ENCODE peak calls at places on chromosomes 6 and 20, in four cellular contexts. One of them, this sample, is unnamed.

GRCh38 chr6:143822584-143823024 is 20.5 kb upstream of the LTV1 start:
- DNase-seq in lung: no peak
- DNase-seq in NCI-H748 treated with DMSO at 0.1 percent for 48 hours: no peak
- DNase-seq in stimulated activated CD8-positive, alpha-beta memory T cell treated with anti-CD3 and anti-CD28 coated beads, Interleukin-15, amount 100 ng/mL, for 24 hours: no peak
- DNase-seq in this sample: no peak

GRCh38 chr20:11436113-11436890 is 481.4 kb upstream of the BTBD3 start:
- DNase-seq in lung: no peak
- DNase-seq in stimulated activated CD8-positive, alpha-beta memory T cell treated with anti-CD3 and anti-CD28 coated beads, Interleukin-15, amount 100 ng/mL, for 24 hours: no peak
- DNase-seq in NCI-H748 treated with DMSO at 0.1 percent for 48 hours: no peak
- DNase-seq in this sample: no peak

GRCh38 chr20:58555078-58555765 is 40.0 kb upstream of the APCDD1L start:
- DNase-seq in NCI-H748 treated with DMSO at 0.1 percent for 48 hours: no peak
- DNase-seq in lung: no peak
- DNase-seq in stimulated activated CD8-positive, alpha-beta memory T cell treated with anti-CD3 and anti-CD28 coated beads, Interleukin-15, amount 100 ng/mL, for 24 hours: no peak
- DNase-seq in this sample: no peak

GRCh38 chr20:13102689-13103088 is 93.9 kb downstream of the SPTLC3 start:
- DNase-seq in stimulated activated CD8-positive, alpha-beta memory T cell treated with anti-CD3 and anti-CD28 coated beads, Interleukin-15, amount 100 ng/mL, for 24 hours: no peak
- DNase-seq in NCI-H748 treated with DMSO at 0.1 percent for 48 hours: no peak
- DNase-seq in lung: no peak
- DNase-seq in this sample: no peak

GRCh38 chr20:43798591-43799149 is 71.9 kb upstream of the GTSF1L start:
- DNase-seq in lung: no peak
- DNase-seq in stimulated activated CD8-positive, alpha-beta memory T cell treated with anti-CD3 and anti-CD28 coated beads, Interleukin-15, amount 100 ng/mL, for 24 hours: no peak
- DNase-seq in NCI-H748 treated with DMSO at 0.1 percent for 48 hours: no peak
- DNase-seq in this sample: no peak

GRCh38 chr6:42929928-42930360 is 664 bp downstream of the CNPY3 start:
- DNase-seq in NCI-H748 treated with DMSO at 0.1 percent for 48 hours: peak
- DNase-seq in lung: peak
- DNase-seq in stimulated activated CD8-positive, alpha-beta memory T cell treated with anti-CD3 and anti-CD28 coated beads, Interleukin-15, amount 100 ng/mL, for 24 hours: no peak
- DNase-seq in this sample: no peak

GRCh38 chr6:15132854-15133670 is 112.8 kb upstream of the JARID2 start:
- DNase-seq in NCI-H748 treated with DMSO at 0.1 percent for 48 hours: no peak
- DNase-seq in lung: peak
- DNase-seq in stimulated activated CD8-positive, alpha-beta memory T cell treated with anti-CD3 and anti-CD28 coated beads, Interleukin-15, amount 100 ng/mL, for 24 hours: no peak
- DNase-seq in this sample: no peak

GRCh38 chr6:113630365-113630737 is 226.8 kb upstream of the MARCKS start:
- DNase-seq in stimulated activated CD8-positive, alpha-beta memory T cell treated with anti-CD3 and anti-CD28 coated beads, Interleukin-15, amount 100 ng/mL, for 24 hours: no peak
- DNase-seq in NCI-H748 treated with DMSO at 0.1 percent for 48 hours: no peak
- DNase-seq in lung: no peak
- DNase-seq in this sample: no peak

GRCh38 chr6:158531566-158531965 is 28.3 kb upstream of the TMEM181 start:
- DNase-seq in stimulated activated CD8-positive, alpha-beta memory T cell treated with anti-CD3 and anti-CD28 coated beads, Interleukin-15, amount 100 ng/mL, for 24 hours: no peak
- DNase-seq in lung: no peak
- DNase-seq in NCI-H748 treated with DMSO at 0.1 percent for 48 hours: no peak
- DNase-seq in this sample: no peak

GRCh38 chr6:90025418-90026089 is 131.3 kb downstream of the GJA10 start:
- DNase-seq in lung: no peak
- DNase-seq in stimulated activated CD8-positive, alpha-beta memory T cell treated with anti-CD3 and anti-CD28 coated beads, Interleukin-15, amount 100 ng/mL, for 24 hours: no peak
- DNase-seq in NCI-H748 treated with DMSO at 0.1 percent for 48 hours: no peak
- DNase-seq in this sample: no peak

GRCh38 chr6:110645685-110646418 is 169.4 kb downstream of the CDK19 start:
- DNase-seq in stimulated activated CD8-positive, alpha-beta memory T cell treated with anti-CD3 and anti-CD28 coated beads, Interleukin-15, amount 100 ng/mL, for 24 hours: no peak
- DNase-seq in NCI-H748 treated with DMSO at 0.1 percent for 48 hours: no peak
- DNase-seq in lung: no peak
- DNase-seq in this sample: no peak

GRCh38 chr6:54747955-54748354 is 98.6 kb upstream of the FAM83B start:
- DNase-seq in NCI-H748 treated with DMSO at 0.1 percent for 48 hours: no peak
- DNase-seq in lung: no peak
- DNase-seq in stimulated activated CD8-positive, alpha-beta memory T cell treated with anti-CD3 and anti-CD28 coated beads, Interleukin-15, amount 100 ng/mL, for 24 hours: no peak
- DNase-seq in this sample: no peak

GRCh38 chr6:169566319-169566718 is 135.5 kb downstream of the WDR27 start:
- DNase-seq in stimulated activated CD8-positive, alpha-beta memory T cell treated with anti-CD3 and anti-CD28 coated beads, Interleukin-15, amount 100 ng/mL, for 24 hours: no peak
- DNase-seq in lung: no peak
- DNase-seq in NCI-H748 treated with DMSO at 0.1 percent for 48 hours: no peak
- DNase-seq in this sample: no peak

GRCh38 chr6:156718647-156719394 is 58.4 kb upstream of the ARID1B start:
- DNase-seq in stimulated activated CD8-positive, alpha-beta memory T cell treated with anti-CD3 and anti-CD28 coated beads, Interleukin-15, amount 100 ng/mL, for 24 hours: no peak
- DNase-seq in NCI-H748 treated with DMSO at 0.1 percent for 48 hours: no peak
- DNase-seq in lung: no peak
- DNase-seq in this sample: no peak

GRCh38 chr6:42091718-42092023 is 41.3 kb downstream of the TAF8 start:
- DNase-seq in NCI-H748 treated with DMSO at 0.1 percent for 48 hours: no peak
- DNase-seq in lung: no peak
- DNase-seq in stimulated activated CD8-positive, alpha-beta memory T cell treated with anti-CD3 and anti-CD28 coated beads, Interleukin-15, amount 100 ng/mL, for 24 hours: no peak
- DNase-seq in this sample: no peak

GRCh38 chr6:14728396-14729024 is 517.4 kb upstream of the JARID2 start:
- DNase-seq in lung: peak
- DNase-seq in NCI-H748 treated with DMSO at 0.1 percent for 48 hours: no peak
- DNase-seq in stimulated activated CD8-positive, alpha-beta memory T cell treated with anti-CD3 and anti-CD28 coated beads, Interleukin-15, amount 100 ng/mL, for 24 hours: no peak
- DNase-seq in this sample: no peak

GRCh38 chr6:45801471-45802289 is 214.0 kb downstream of the CLIC5 start:
- DNase-seq in lung: no peak
- DNase-seq in stimulated activated CD8-positive, alpha-beta memory T cell treated with anti-CD3 and anti-CD28 coated beads, Interleukin-15, amount 100 ng/mL, for 24 hours: no peak
- DNase-seq in NCI-H748 treated with DMSO at 0.1 percent for 48 hours: no peak
- DNase-seq in this sample: no peak

GRCh38 chr6:156725712-156726111 is 51.5 kb upstream of the ARID1B start:
- DNase-seq in stimulated activated CD8-positive, alpha-beta memory T cell treated with anti-CD3 and anti-CD28 coated beads, Interleukin-15, amount 100 ng/mL, for 24 hours: no peak
- DNase-seq in NCI-H748 treated with DMSO at 0.1 percent for 48 hours: no peak
- DNase-seq in lung: no peak
- DNase-seq in this sample: no peak

GRCh38 chr6:64683682-64684081 is 1023.3 kb downstream of the EYS start:
- DNase-seq in stimulated activated CD8-positive, alpha-beta memory T cell treated with anti-CD3 and anti-CD28 coated beads, Interleukin-15, amount 100 ng/mL, for 24 hours: no peak
- DNase-seq in NCI-H748 treated with DMSO at 0.1 percent for 48 hours: no peak
- DNase-seq in lung: no peak
- DNase-seq in this sample: peak

GRCh38 chr20:58693226-58694006 is 816 bp downstream of the NPEPL1 start:
- DNase-seq in stimulated activated CD8-positive, alpha-beta memory T cell treated with anti-CD3 and anti-CD28 coated beads, Interleukin-15, amount 100 ng/mL, for 24 hours: no peak
- DNase-seq in lung: no peak
- DNase-seq in NCI-H748 treated with DMSO at 0.1 percent for 48 hours: no peak
- DNase-seq in this sample: peak

GRCh38 chr6:97697450-97697849 is 414.4 kb upstream of the MMS22L start:
- DNase-seq in NCI-H748 treated with DMSO at 0.1 percent for 48 hours: no peak
- DNase-seq in lung: no peak
- DNase-seq in stimulated activated CD8-positive, alpha-beta memory T cell treated with anti-CD3 and anti-CD28 coated beads, Interleukin-15, amount 100 ng/mL, for 24 hours: no peak
- DNase-seq in this sample: no peak

GRCh38 chr6:149325648-149326236 is 8.2 kb downstream of the TAB2 start:
- DNase-seq in lung: no peak
- DNase-seq in NCI-H748 treated with DMSO at 0.1 percent for 48 hours: no peak
- DNase-seq in stimulated activated CD8-positive, alpha-beta memory T cell treated with anti-CD3 and anti-CD28 coated beads, Interleukin-15, amount 100 ng/mL, for 24 hours: no peak
- DNase-seq in this sample: no peak

GRCh38 chr6:30074331-30075093 is 1.1 kb downstream of the RNF39 start:
- DNase-seq in stimulated activated CD8-positive, alpha-beta memory T cell treated with anti-CD3 and anti-CD28 coated beads, Interleukin-15, amount 100 ng/mL, for 24 hours: no peak
- DNase-seq in lung: no peak
- DNase-seq in NCI-H748 treated with DMSO at 0.1 percent for 48 hours: no peak
- DNase-seq in this sample: no peak

GRCh38 chr6:167712332-167713087 is 114.2 kb upstream of the AFDN start:
- DNase-seq in NCI-H748 treated with DMSO at 0.1 percent for 48 hours: no peak
- DNase-seq in stimulated activated CD8-positive, alpha-beta memory T cell treated with anti-CD3 and anti-CD28 coated beads, Interleukin-15, amount 100 ng/mL, for 24 hours: no peak
- DNase-seq in lung: no peak
- DNase-seq in this sample: no peak